ENCODE peak calls at places on chromosomes 6 and 20, in eight cellular contexts. F, L, Q, O, B, U, H and M are unnamed samples.

GRCh38 chr6:26432622-26433021 is 7.7 kb upstream of the BTN3A3 start:
- DNase-seq in H (no peak), U (no peak), F (no peak), B (no peak), L (no peak), O (peak), Q (peak), M (no peak)

GRCh38 chr20:31603822-31604566 is 1.1 kb upstream of the ID1 start:
- DNase-seq in U (peak), L (peak), Q (peak), B (peak), H (peak), O (peak), F (peak), M (peak)

GRCh38 chr6:15296735-15297134 is 50.9 kb downstream of the JARID2 start:
- DNase-seq in H (no peak), B (no peak), L (no peak), F (peak), Q (no peak), U (peak), O (no peak), M (no peak)

GRCh38 chr6:89315199-89315598 is at the start of gene GABRR2:
- DNase-seq in B (no peak), O (no peak), F (no peak), H (no peak), Q (no peak), U (no peak), L (no peak), M (no peak)

GRCh38 chr6:155693573-155694428 is 238.2 kb upstream of the NOX3 start:
- DNase-seq in F (no peak), B (peak), O (no peak), H (no peak), U (no peak), L (no peak), Q (no peak), M (peak)

GRCh38 chr6:35096129-35096852 is 44.8 kb downstream of the TCP11 start:
- DNase-seq in H (peak), Q (peak), B (no peak), O (peak), L (no peak), U (no peak), F (no peak), M (no peak)

GRCh38 chr20:4740774-4741431 is 19.2 kb downstream of the PRND start:
- DNase-seq in B (peak), O (peak), H (peak), U (peak), L (no peak), Q (peak), F (peak), M (peak)

GRCh38 chr20:33211817-33212424 is 5.2 kb upstream of the BPIFA3 start:
- DNase-seq in L (no peak), H (peak), O (peak), Q (peak), F (peak), U (peak), B (peak), M (peak)

GRCh38 chr6:127971945-127972391 is 71.1 kb upstream of the THEMIS start:
- DNase-seq in U (no peak), Q (peak), O (peak), B (no peak), H (no peak), F (no peak), L (no peak), M (peak)

GRCh38 chr6:117167520-117168271 is 97.7 kb upstream of the VGLL2 start:
- DNase-seq in Q (peak), B (no peak), F (no peak), O (no peak), L (no peak), H (no peak), U (no peak), M (peak)

GRCh38 chr6:128641701-128642100 is 121.3 kb upstream of the PTPRK start:
- DNase-seq in B (no peak), L (no peak), F (no peak), Q (peak), H (no peak), O (peak), U (no peak), M (no peak)

GRCh38 chr20:54115172-54115854 is 44.9 kb upstream of the BCAS1 start:
- DNase-seq in U (no peak), H (no peak), B (no peak), O (peak), L (no peak), F (no peak), Q (no peak), M (no peak)

GRCh38 chr6:130717657-130718056 is 109.5 kb upstream of the SMLR1 start:
- DNase-seq in F (no peak), B (no peak), H (no peak), O (no peak), U (no peak), Q (peak), L (no peak), M (no peak)

GRCh38 chr6:42302441-42302840 is 84.8 kb upstream of the MRPS10 start:
- DNase-seq in Q (no peak), O (no peak), H (no peak), B (no peak), U (no peak), F (no peak), L (no peak), M (no peak)

GRCh38 chr6:91485047-91485446 is 898.2 kb upstream of the MAP3K7 start:
- DNase-seq in O (no peak), H (no peak), U (no peak), B (no peak), F (no peak), L (no peak), Q (no peak), M (no peak)

GRCh38 chr20:33232486-33233072 is 3.2 kb upstream of the BPIFA1 start:
- DNase-seq in L (no peak), O (no peak), U (no peak), H (no peak), Q (no peak), B (no peak), F (no peak), M (no peak)

GRCh38 chr6:158073776-158074175 is 92.1 kb downstream of the SYNJ2 start:
- DNase-seq in L (no peak), H (peak), O (no peak), B (no peak), F (no peak), U (no peak), Q (no peak), M (no peak)

GRCh38 chr6:126723541-126724170 is 383.7 kb downstream of the CENPW start:
- DNase-seq in O (no peak), Q (no peak), H (no peak), B (no peak), U (no peak), F (no peak), L (no peak), M (no peak)

GRCh38 chr6:45187841-45188240 is 140.3 kb upstream of the RUNX2 start:
- DNase-seq in F (no peak), L (no peak), Q (peak), B (no peak), U (no peak), H (no peak), O (peak), M (no peak)

GRCh38 chr20:5127859-5128409 is 1.1 kb downstream of the CDS2 start:
- DNase-seq in L (no peak), F (no peak), Q (no peak), U (no peak), H (peak), O (no peak), B (no peak), M (no peak)

GRCh38 chr6:51396583-51396982 is 577.9 kb downstream of the TFAP2B start:
- DNase-seq in O (no peak), H (no peak), B (no peak), F (no peak), L (no peak), Q (no peak), U (no peak), M (no peak)

GRCh38 chr20:52105573-52106422 is 85.8 kb downstream of the ZFP64 start:
- DNase-seq in L (no peak), H (no peak), O (peak), B (no peak), F (peak), U (no peak), Q (peak), M (no peak)

GRCh38 chr6:111068116-111068897 is 19.0 kb upstream of the SLC16A10 start:
- DNase-seq in B (no peak), L (no peak), U (no peak), O (no peak), F (no peak), Q (no peak), H (no peak), M (no peak)

GRCh38 chr6:38065734-38066133 is 246.2 kb downstream of the ZFAND3 start:
- DNase-seq in B (no peak), O (no peak), L (no peak), F (no peak), Q (no peak), H (no peak), U (peak), M (no peak)

GRCh38 chr6:38063973-38064372 is 244.4 kb downstream of the ZFAND3 start:
- DNase-seq in B (no peak), Q (no peak), O (no peak), F (no peak), L (no peak), H (no peak), U (no peak), M (no peak)

GRCh38 chr6:38067263-38067980 is 247.9 kb downstream of the ZFAND3 start:
- DNase-seq in O (no peak), H (no peak), B (no peak), L (no peak), Q (no peak), F (no peak), U (no peak), M (no peak)

GRCh38 chr6:38064431-38064830 is 244.9 kb downstream of the ZFAND3 start:
- DNase-seq in F (no peak), L (no peak), O (no peak), Q (peak), H (no peak), U (no peak), B (no peak), M (no peak)

GRCh38 chr6:38068854-38069253 is 249.3 kb downstream of the ZFAND3 start:
- DNase-seq in B (no peak), F (no peak), O (peak), Q (peak), L (no peak), U (no peak), H (peak), M (no peak)
- TF ChIP-seq CTCF in B (no peak), F (no peak), O (peak), Q (peak), L (no peak), U (peak), H (peak), M (no peak)

DNA sequence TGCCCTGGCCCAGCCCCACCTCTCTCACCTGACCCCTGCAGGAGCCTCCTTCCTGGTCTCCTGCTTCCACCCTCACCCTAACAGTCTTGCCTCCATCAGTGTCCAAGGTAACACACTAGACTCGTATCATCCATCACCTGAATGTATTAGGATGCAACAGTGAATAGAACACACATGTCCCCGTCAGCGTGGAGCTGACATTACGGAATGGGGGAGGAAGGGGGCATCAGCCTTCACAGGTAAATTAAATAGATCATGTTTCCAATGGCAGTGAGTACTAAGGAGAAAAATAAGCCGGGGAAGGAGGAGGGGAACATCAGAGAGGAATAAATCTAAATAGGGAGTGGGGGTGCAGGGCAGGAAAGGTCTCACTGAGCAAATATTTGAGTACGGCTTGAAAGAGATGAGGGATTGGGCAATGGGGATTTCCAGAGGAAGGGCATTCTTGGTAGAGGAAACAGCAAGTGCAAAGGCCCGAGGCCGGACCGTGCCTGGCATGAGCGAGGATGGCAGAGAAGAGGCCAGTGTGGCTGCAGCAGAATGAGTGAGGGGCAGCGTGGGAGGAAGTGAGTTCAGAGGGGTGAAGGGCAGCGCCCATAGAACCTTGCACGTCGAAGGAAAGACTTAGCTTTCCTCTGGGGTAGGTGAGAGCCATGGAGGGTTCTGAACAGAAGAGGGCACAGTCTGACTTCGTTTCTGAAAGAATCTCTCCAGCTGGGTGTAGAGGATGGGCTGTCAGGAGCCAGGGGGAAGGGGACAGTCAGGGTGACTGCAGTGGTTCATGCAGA is 110.1 kb upstream of the PTPN1 start:
- DNase-seq in B (peak), O (no peak), U (no peak), F (no peak), L (no peak), Q (no peak), H (no peak), M (peak)
- TF ChIP-seq CTCF in B (no peak), O (no peak), U (no peak), F (no peak), L (no peak), Q (no peak), H (no peak), M (peak)

GRCh38 chr6:133131621-133132020 is 109.5 kb upstream of the EYA4 start:
- DNase-seq in O (no peak), B (no peak), F (no peak), U (no peak), H (peak), Q (no peak), L (no peak), M (no peak)
- TF ChIP-seq CTCF in O (no peak), B (no peak), F (no peak), U (no peak), H (no peak), Q (no peak), L (no peak), M (no peak)

GRCh38 chr6:23754197-23754596 is 371.8 kb upstream of the NRSN1 start:
- DNase-seq in B (no peak), U (no peak), L (no peak), H (peak), Q (no peak), O (peak), F (no peak), M (no peak)
- TF ChIP-seq CTCF in B (no peak), U (no peak), L (no peak), H (no peak), Q (no peak), O (peak), F (peak), M (no peak)

GRCh38 chr6:125584468-125584939 is 164.9 kb upstream of the HEY2 start:
- DNase-seq in Q (no peak), H (no peak), U (no peak), F (no peak), B (no peak), L (no peak), O (no peak), M (no peak)
- TF ChIP-seq CTCF in Q (no peak), H (no peak), U (no peak), F (no peak), B (no peak), L (no peak), O (no peak), M (no peak)

GRCh38 chr20:45937765-45938164 is 3.3 kb downstream of the PCIF1 start:
- DNase-seq in H (no peak), O (peak), B (no peak), L (peak), Q (no peak), U (no peak), F (no peak), M (no peak)

GRCh38 chr20:45934046-45934586 is 367 bp upstream of the PCIF1 start:
- DNase-seq in O (peak), B (peak), Q (no peak), H (peak), L (peak), U (peak), F (peak), M (peak)

GRCh38 chr20:45935416-45936046 is 1.0 kb downstream of the PCIF1 start:
- DNase-seq in B (no peak), H (peak), U (no peak), F (no peak), Q (peak), O (peak), L (no peak), M (no peak)

GRCh38 chr20:45933231-45934045 is 1.0 kb upstream of the PCIF1 start:
- DNase-seq in L (peak), H (peak), F (peak), O (peak), U (peak), B (peak), Q (peak), M (peak)

DNA sequence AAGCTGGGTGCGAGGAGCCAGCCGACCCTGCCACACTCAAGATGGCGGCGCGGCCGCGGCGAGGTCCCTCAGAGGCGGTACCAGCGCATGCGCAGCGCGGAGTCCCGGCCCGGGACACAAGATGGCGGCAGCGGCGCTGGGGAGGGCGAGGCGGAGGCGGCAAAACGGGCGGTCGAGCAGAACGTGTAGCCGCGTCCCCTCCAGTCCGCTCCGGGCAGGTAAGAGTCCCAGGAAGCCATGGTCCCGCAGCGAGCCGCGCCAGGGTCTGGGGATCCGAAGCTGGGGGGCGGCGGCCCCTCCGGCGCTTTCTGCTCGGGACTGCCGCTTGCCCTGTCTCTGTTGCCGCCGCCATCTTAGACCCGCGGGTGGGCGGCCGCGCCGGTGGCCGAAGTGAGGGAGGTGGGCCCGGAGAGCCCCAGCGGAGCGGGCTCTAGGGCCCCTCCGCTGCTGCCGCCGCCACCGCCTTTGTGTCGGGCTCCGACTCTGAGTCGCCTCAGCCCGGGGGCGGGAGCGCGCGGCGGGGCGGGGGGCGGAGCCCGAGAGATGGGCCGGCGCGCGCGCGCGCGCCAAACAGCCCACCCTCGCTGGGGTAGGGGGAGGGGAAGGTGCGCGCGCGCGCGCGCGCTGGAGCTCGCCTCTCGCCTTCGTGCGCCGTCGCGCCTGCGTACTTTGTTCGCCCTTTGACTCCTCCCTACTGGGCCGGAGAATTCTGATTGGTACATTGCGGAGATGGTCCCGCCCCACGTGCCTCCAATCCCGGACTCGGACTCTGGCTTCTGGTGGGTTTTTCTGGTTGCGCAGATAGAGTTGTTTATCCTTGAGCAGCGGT is at the start of gene PCIF1:
- DNase-seq in Q (peak), O (peak), B (peak), F (peak), L (peak), U (peak), H (peak), M (peak)
- TF ChIP-seq CTCF in Q (no peak), O (no peak), B (no peak), F (no peak), L (no peak), U (no peak), H (no peak), M (no peak)

GRCh38 chr20:23887856-23888255 is 8.3 kb upstream of the CST5 start:
- DNase-seq in Q (no peak), B (no peak), L (no peak), O (no peak), U (no peak), H (no peak), F (no peak), M (no peak)

GRCh38 chr20:23884136-23884770 is 4.7 kb upstream of the CST5 start:
- DNase-seq in L (no peak), F (no peak), B (no peak), H (no peak), O (no peak), Q (no peak), U (no peak), M (no peak)

GRCh38 chr20:23884771-23885162 is 5.2 kb upstream of the CST5 start:
- DNase-seq in O (no peak), H (no peak), U (no peak), B (no peak), L (no peak), Q (no peak), F (no peak), M (no peak)

DNA sequence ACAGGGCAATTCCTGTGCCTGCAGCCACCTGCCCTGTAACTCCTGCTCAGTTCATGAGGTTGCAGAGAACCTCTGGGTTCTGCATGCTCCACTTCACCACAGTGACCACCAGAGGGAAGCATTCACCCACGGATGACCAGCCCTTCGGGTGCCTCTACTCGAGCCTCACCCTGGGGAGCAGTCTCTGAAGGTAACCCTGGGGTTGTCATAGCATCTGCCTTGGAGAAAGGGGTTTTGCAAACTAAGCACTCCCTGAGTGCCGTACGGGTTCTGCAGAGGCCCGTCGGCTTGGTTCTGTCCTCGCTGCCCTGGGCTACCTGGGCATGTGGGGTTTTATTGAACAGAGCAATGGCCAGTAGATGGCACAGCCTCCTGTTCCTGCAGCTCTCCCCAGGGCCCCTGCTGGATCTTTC is 10.2 kb upstream of the CST5 start:
- DNase-seq in Q (peak), B (peak), L (no peak), F (peak), O (peak), H (peak), U (peak), M (peak)
- TF ChIP-seq CTCF in Q (peak), B (peak), L (peak), F (peak), O (peak), H (peak), U (peak), M (peak)

GRCh38 chr6:137473651-137474050 is 20.5 kb downstream of the OLIG3 start:
- DNase-seq in B (no peak), F (no peak), L (no peak), O (no peak), Q (no peak), U (no peak), H (no peak), M (no peak)
- TF ChIP-seq CTCF in B (no peak), F (no peak), L (no peak), O (no peak), Q (no peak), U (no peak), H (no peak), M (no peak)